ENCODE peak calls at places on chromosomes 16 and 17, in seven cellular contexts. C is iris pigment epithelial cell; F is neural progenitor cell; B is hypothalamus; S is activated CD4-positive, CD25-positive, alpha-beta regulatory T cell; R is NCI-H1092; Y is natural killer cell. N is an unnamed sample.

GRCh38 chr17:66527335-66527734 is 224.9 kb downstream of the PRKCA start:
- DNase-seq in F (peak), C (no peak), S (no peak), R (no peak), B (peak), Y (no peak), N (no peak)

GRCh38 chr16:3066440-3066748 is 954 bp downstream of the IL32 start:
- DNase-seq in B (no peak), C (no peak), Y (no peak), S (no peak), R (no peak), F (no peak), N (no peak)

GRCh38 chr17:57441270-57441600 is 184.9 kb downstream of the MSI2 start:
- DNase-seq in Y (no peak), B (no peak), C (no peak), S (no peak), F (no peak), R (no peak), N (no peak)

GRCh38 chr16:17412221-17412620 is 58.5 kb downstream of the XYLT1 start:
- DNase-seq in B (no peak), F (peak), R (no peak), S (no peak), Y (no peak), C (no peak), N (no peak)

GRCh38 chr17:75846701-75847594 is 2.7 kb upstream of the UNC13D start:
- DNase-seq in Y (no peak), F (no peak), B (no peak), S (no peak), R (no peak), C (no peak), N (no peak)

GRCh38 chr16:22661161-22661647 is 150.5 kb downstream of the NPIPB5 start:
- DNase-seq in R (no peak), S (no peak), F (no peak), B (no peak), Y (no peak), C (no peak), N (no peak)

GRCh38 chr16:67389911-67390815 is 3.1 kb downstream of the TPPP3 start:
- DNase-seq in R (no peak), S (no peak), F (no peak), C (no peak), B (peak), Y (no peak), N (no peak)

GRCh38 chr17:38892620-38893019 is 22.8 kb downstream of the LASP1 start:
- DNase-seq in C (no peak), B (no peak), F (no peak), S (no peak), Y (no peak), R (no peak), N (no peak)